ENCODE peak calls at places on chromosomes 11 and 22, in seven cellular contexts. W is upper lobe of left lung, G is Peyer's patch, I is right lobe of liver, V is IMR-90, P is adrenal gland, X is ovary. C is an unnamed sample.

GRCh38 chr11:121692236-121692635 is 239.5 kb upstream of the SORL1-AS1 start:
- DNase-seq in W (no peak), G (no peak), I (no peak), V (peak), P (no peak), X (no peak), C (no peak)

GRCh38 chr22:47138898-47139789 is 376.7 kb downstream of the TBC1D22A start:
- DNase-seq in W (no peak), G (no peak), I (no peak), V (no peak), P (no peak), X (no peak), C (no peak)

GRCh38 chr11:8203980-8204379 is 35.2 kb upstream of the RIC3 start:
- DNase-seq in W (no peak), G (no peak), I (no peak), V (no peak), P (no peak), X (no peak), C (no peak)

GRCh38 chr22:32237021-32237420 is 18.1 kb downstream of the SLC5A4 start:
- DNase-seq in W (no peak), G (no peak), I (no peak), V (no peak), P (no peak), X (no peak), C (no peak)

GRCh38 chr11:128553662-128554392 is 33.5 kb downstream of the ETS1 start:
- DNase-seq in W (no peak), G (no peak), I (no peak), V (peak), P (no peak), X (no peak), C (no peak)

GRCh38 chr22:40728731-40729189 is 49.5 kb downstream of the MCHR1 start:
- DNase-seq in W (no peak), G (peak), I (no peak), V (no peak), P (no peak), X (no peak), C (no peak)

GRCh38 chr11:134950692-134951304 is 538.8 kb upstream of the B3GAT1 start:
- DNase-seq in W (no peak), G (no peak), I (no peak), V (peak), P (no peak), X (no peak), C (no peak)

GRCh38 chr22:46046299-46046685 is 69.3 kb upstream of the WNT7B start:
- DNase-seq in W (no peak), G (no peak), I (peak), V (no peak), P (no peak), X (no peak), C (peak)

GRCh38 chr11:33701302-33701701 is 676 bp upstream of the C11orf91 start:
- DNase-seq in W (no peak), G (no peak), I (no peak), V (peak), P (no peak), X (no peak), C (no peak)

GRCh38 chr11:8011981-8012444 is 24.9 kb downstream of the EIF3F start:
- DNase-seq in W (no peak), G (no peak), I (no peak), V (peak), P (no peak), X (no peak), C (no peak)

GRCh38 chr11:130429983-130430382 is 1.6 kb upstream of the ADAMTS8 start:
- DNase-seq in W (no peak), G (no peak), I (no peak), V (no peak), P (no peak), X (no peak), C (no peak)

GRCh38 chr11:45648931-45649330 is 16.5 kb downstream of the CHST1 start:
- DNase-seq in W (no peak), G (no peak), I (no peak), V (no peak), P (no peak), X (no peak), C (no peak)

GRCh38 chr11:57256119-57256518 is 19.1 kb upstream of the APLNR start:
- DNase-seq in W (no peak), G (no peak), I (no peak), V (no peak), P (no peak), X (no peak), C (no peak)

GRCh38 chr11:11073996-11074395 is 216.1 kb upstream of the ZBED5 start:
- DNase-seq in W (no peak), G (no peak), I (no peak), V (no peak), P (no peak), X (no peak), C (no peak)

GRCh38 chr22:46572911-46573780 is 35.7 kb upstream of the CELSR1 start:
- DNase-seq in W (no peak), G (no peak), I (peak), V (no peak), P (no peak), X (no peak), C (peak)

GRCh38 chr11:116960916-116961315 is 123.5 kb upstream of the APOA1 start:
- DNase-seq in W (no peak), G (no peak), I (no peak), V (peak), P (no peak), X (no peak), C (no peak)

GRCh38 chr11:123560001-123560400 is 94.4 kb downstream of the SCN3B start:
- DNase-seq in W (peak), G (no peak), I (no peak), V (peak), P (peak), X (peak), C (peak)

GRCh38 chr11:77823775-77824174 is 2.8 kb downstream of the AAMDC start:
- DNase-seq in W (no peak), G (no peak), I (no peak), V (peak), P (peak), X (no peak), C (no peak)

GRCh38 chr22:49760280-49760629 is 67.4 kb downstream of the BRD1 start:
- DNase-seq in W (no peak), G (no peak), I (no peak), V (no peak), P (no peak), X (no peak), C (no peak)

GRCh38 chr22:30344447-30345200 is 12.1 kb downstream of the SF3A1 start:
- DNase-seq in W (no peak), G (no peak), I (no peak), V (no peak), P (no peak), X (no peak), C (no peak)

GRCh38 chr11:88282789-88283188 is 54.7 kb downstream of the CTSC start:
- DNase-seq in W (no peak), G (no peak), I (no peak), V (no peak), P (no peak), X (no peak), C (no peak)

GRCh38 chr11:8834379-8834778 is 76.6 kb upstream of the AKIP1 start:
- DNase-seq in W (no peak), G (no peak), I (peak), V (no peak), P (no peak), X (no peak), C (no peak)

GRCh38 chr11:69501891-69502860 is 20.7 kb downstream of the LINC01488 start:
- DNase-seq in W (peak), G (no peak), I (no peak), V (no peak), P (no peak), X (no peak), C (peak)

GRCh38 chr11:15918674-15919073 is 437.7 kb downstream of the SOX6 start:
- DNase-seq in W (no peak), G (no peak), I (peak), V (no peak), P (no peak), X (no peak), C (no peak)

GRCh38 chr11:72174299-72175070 is 17.5 kb upstream of the FOLR1 start:
- DNase-seq in W (no peak), G (no peak), I (no peak), V (no peak), P (no peak), X (no peak), C (no peak)

GRCh38 chr22:41934284-41935014 is 7.8 kb upstream of the TNFRSF13C start:
- DNase-seq in W (peak), G (no peak), I (no peak), V (no peak), P (no peak), X (no peak), C (no peak)

GRCh38 chr22:30425616-30426394 is at the start of gene MTFP1:
- DNase-seq in W (peak), G (peak), I (peak), V (peak), P (peak), X (peak), C (peak)

GRCh38 chr11:34050967-34051348 is 573 bp upstream of the CAPRIN1 start:
- DNase-seq in W (no peak), G (no peak), I (no peak), V (peak), P (no peak), X (no peak), C (no peak)

GRCh38 chr22:41333806-41334205 is 32.5 kb downstream of the ZC3H7B start:
- DNase-seq in W (no peak), G (no peak), I (no peak), V (no peak), P (no peak), X (no peak), C (no peak)

GRCh38 chr11:58330861-58331260 is 28.0 kb downstream of the OR5B17 start:
- DNase-seq in W (no peak), G (no peak), I (no peak), V (peak), P (no peak), X (no peak), C (no peak)

DNA sequence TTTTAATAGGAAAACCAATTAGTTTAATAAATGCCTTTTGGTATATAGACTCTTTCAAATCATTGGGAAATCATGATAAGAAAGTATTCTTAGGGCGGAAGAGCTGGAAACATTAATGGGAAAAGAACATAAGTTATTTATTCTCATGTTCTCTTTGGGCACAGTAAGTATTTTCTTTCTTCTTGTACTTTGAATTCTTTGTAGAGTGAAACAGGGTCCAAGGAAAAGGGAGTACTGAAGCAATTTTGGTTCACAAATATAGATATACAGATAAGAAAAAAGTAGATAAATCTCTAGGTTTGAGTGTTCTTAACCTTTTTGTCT is 123.2 kb downstream of the MICAL2 start:
- DNase-seq in W (no peak), G (no peak), I (no peak), V (no peak), P (no peak), X (no peak), C (no peak)
- H3K27ac ChIP-seq in W (peak), G (no peak), I (no peak), V (no peak), P (no peak), X (no peak), C (peak)

DNA sequence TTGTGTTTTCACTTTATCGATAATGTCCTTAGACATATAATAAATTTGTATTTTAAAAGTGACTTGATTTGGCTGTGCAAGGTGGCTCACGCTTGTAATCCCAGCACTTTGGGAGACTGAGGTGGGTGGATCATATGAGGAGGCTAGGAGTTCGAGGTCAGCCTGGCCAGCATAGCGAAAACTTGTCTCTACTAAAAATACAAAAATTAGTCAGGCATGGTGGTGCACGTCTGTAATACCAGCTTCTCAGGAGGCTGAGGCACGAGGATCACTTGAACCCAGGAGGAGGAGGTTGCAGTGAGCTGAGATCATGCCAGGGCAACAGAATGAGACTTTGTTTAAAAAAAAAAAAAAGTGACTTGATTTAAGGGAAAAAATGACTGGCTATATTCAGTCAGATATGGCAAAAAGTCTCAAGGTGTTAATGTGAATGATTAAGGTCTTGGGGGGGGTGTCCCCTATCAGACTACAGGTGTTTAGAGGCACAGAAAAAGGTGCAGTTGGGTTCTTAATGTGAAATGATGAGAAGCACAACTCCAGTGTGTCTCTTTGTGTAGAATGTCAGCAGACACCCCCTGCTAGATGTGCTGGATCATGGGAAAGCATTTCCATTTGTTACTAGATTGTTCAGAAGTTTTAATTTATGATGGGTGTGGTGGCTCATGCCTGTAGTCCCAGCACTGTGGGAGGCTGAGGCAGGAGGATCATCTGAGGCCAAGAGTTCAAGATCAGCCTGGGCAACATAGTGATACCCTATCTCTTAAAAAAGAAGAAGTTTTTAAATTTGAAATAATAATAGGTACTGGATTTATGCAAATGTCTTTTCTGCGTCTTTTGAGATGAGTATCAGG is 17.0 kb downstream of the NEAT1 start:
- DNase-seq in W (no peak), G (peak), I (peak), V (peak), P (peak), X (no peak), C (peak)
- TF ChIP-seq POLR2A in W (peak), G (no peak), I (peak), V (no peak), P (no peak), X (no peak), C (no peak)

GRCh38 chr11:3855808-3856491 is 486 bp downstream of the STIM1 start:
- DNase-seq in W (no peak), G (peak), I (peak), V (no peak), P (peak), X (peak), C (peak)
- H3K27ac ChIP-seq in W (peak), G (peak), I (peak), V (peak), P (peak), X (peak), C (peak)

GRCh38 chr11:65321828-65322495 is 7.3 kb downstream of the CDC42EP2 start:
- DNase-seq in W (no peak), G (no peak), I (no peak), V (no peak), P (no peak), X (no peak), C (peak)

GRCh38 chr11:65321076-65321475 is 6.4 kb downstream of the CDC42EP2 start:
- DNase-seq in W (peak), G (no peak), I (no peak), V (no peak), P (no peak), X (no peak), C (no peak)

GRCh38 chr11:65320386-65321075 is 5.9 kb downstream of the CDC42EP2 start:
- DNase-seq in W (no peak), G (no peak), I (no peak), V (no peak), P (no peak), X (no peak), C (no peak)

GRCh38 chr11:65325435-65325834 is 8.2 kb upstream of the DPF2 start:
- DNase-seq in W (no peak), G (no peak), I (no peak), V (no peak), P (no peak), X (no peak), C (no peak)

DNA sequence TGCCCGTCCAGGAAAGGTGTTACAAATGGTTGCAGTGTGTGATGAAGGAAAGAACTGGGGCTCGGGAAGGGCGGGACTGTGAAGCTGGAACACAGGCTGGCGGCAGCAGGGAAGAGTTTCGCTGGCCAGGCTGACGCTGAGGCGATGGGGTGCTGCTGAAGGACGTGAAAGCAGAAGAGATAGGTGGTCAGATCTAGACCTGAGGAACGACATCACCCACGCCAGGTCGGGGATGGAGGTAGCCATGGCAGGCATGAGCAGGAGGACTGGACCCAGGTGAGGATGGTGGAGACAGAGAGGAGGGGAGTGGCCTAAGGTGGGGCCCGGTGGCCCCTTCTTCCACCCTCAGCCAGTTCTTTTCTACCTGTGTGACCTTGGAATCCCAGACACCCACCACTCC is 9.1 kb downstream of the CDC42EP2 start:
- DNase-seq in W (peak), G (no peak), I (no peak), V (no peak), P (no peak), X (no peak), C (no peak)
- TF ChIP-seq POLR2A in W (no peak), G (no peak), I (no peak), V (peak), P (no peak), X (no peak), C (no peak)